ENCODE peak calls at places on chromosome 21, in six cellular contexts. One of them, this sample, is unnamed.

GRCh38 chr21:35940074-35940927 is 120.0 kb downstream of the SETD4 start:
- DNase-seq in prostate gland: peak
- DNase-seq in esophagus squamous epithelium: no peak
- DNase-seq in spleen: no peak
- DNase-seq in GM12891: peak
- DNase-seq in lower leg skin: peak
- DNase-seq in this sample: peak

GRCh38 chr21:17506936-17507335 is 5.9 kb upstream of the CXADR start:
- DNase-seq in esophagus squamous epithelium: no peak
- DNase-seq in lower leg skin: no peak
- DNase-seq in GM12891: no peak
- DNase-seq in spleen: no peak
- DNase-seq in prostate gland: no peak
- DNase-seq in this sample: no peak

GRCh38 chr21:31283025-31283424 is 61.0 kb downstream of the TIAM1 start:
- DNase-seq in lower leg skin: no peak
- DNase-seq in spleen: no peak
- DNase-seq in GM12891: no peak
- DNase-seq in esophagus squamous epithelium: no peak
- DNase-seq in prostate gland: no peak
- DNase-seq in this sample: peak

GRCh38 chr21:37257526-37257966 is 9.6 kb downstream of the VPS26C start:
- DNase-seq in spleen: peak
- DNase-seq in esophagus squamous epithelium: no peak
- DNase-seq in GM12891: no peak
- DNase-seq in lower leg skin: no peak
- DNase-seq in prostate gland: peak
- DNase-seq in this sample: peak

GRCh38 chr21:27149034-27149433 is 182.1 kb upstream of the ADAMTS5 start:
- DNase-seq in lower leg skin: no peak
- DNase-seq in prostate gland: no peak
- DNase-seq in spleen: no peak
- DNase-seq in GM12891: no peak
- DNase-seq in esophagus squamous epithelium: no peak
- DNase-seq in this sample: no peak

GRCh38 chr21:17427831-17428483 is 84.9 kb upstream of the CXADR start:
- DNase-seq in prostate gland: no peak
- DNase-seq in lower leg skin: no peak
- DNase-seq in GM12891: no peak
- DNase-seq in spleen: no peak
- DNase-seq in esophagus squamous epithelium: no peak
- DNase-seq in this sample: no peak

GRCh38 chr21:25456672-25457071 is 150.6 kb downstream of the MRPL39 start:
- DNase-seq in lower leg skin: no peak
- DNase-seq in spleen: no peak
- DNase-seq in prostate gland: no peak
- DNase-seq in esophagus squamous epithelium: no peak
- DNase-seq in GM12891: no peak
- DNase-seq in this sample: no peak

GRCh38 chr21:14545906-14546480 is at the start of gene SAMSN1:
- DNase-seq in esophagus squamous epithelium: peak
- DNase-seq in prostate gland: no peak
- DNase-seq in GM12891: no peak
- DNase-seq in spleen: peak
- DNase-seq in lower leg skin: peak
- DNase-seq in this sample: peak

GRCh38 chr21:28482657-28483056 is 510.0 kb downstream of the LTN1 start:
- DNase-seq in GM12891: no peak
- DNase-seq in esophagus squamous epithelium: no peak
- DNase-seq in lower leg skin: no peak
- DNase-seq in spleen: no peak
- DNase-seq in prostate gland: no peak
- DNase-seq in this sample: no peak

GRCh38 chr21:34612557-34612956 is 2.4 kb downstream of the RCAN1 start:
- DNase-seq in GM12891: no peak
- DNase-seq in spleen: no peak
- DNase-seq in prostate gland: no peak
- DNase-seq in esophagus squamous epithelium: no peak
- DNase-seq in lower leg skin: no peak
- DNase-seq in this sample: no peak

GRCh38 chr21:34613679-34614442 is 1.1 kb downstream of the RCAN1 start:
- DNase-seq in prostate gland: peak
- DNase-seq in esophagus squamous epithelium: no peak
- DNase-seq in lower leg skin: no peak
- DNase-seq in spleen: no peak
- DNase-seq in GM12891: no peak
- DNase-seq in this sample: peak

GRCh38 chr21:34615487-34615814 is 538 bp upstream of the RCAN1 start:
- DNase-seq in spleen: no peak
- DNase-seq in prostate gland: no peak
- DNase-seq in esophagus squamous epithelium: no peak
- DNase-seq in GM12891: no peak
- DNase-seq in lower leg skin: no peak
- DNase-seq in this sample: no peak

GRCh38 chr21:34614443-34614692 is 545 bp downstream of the RCAN1 start:
- DNase-seq in esophagus squamous epithelium: no peak
- DNase-seq in lower leg skin: no peak
- DNase-seq in GM12891: no peak
- DNase-seq in prostate gland: no peak
- DNase-seq in spleen: no peak
- DNase-seq in this sample: no peak

DNA sequence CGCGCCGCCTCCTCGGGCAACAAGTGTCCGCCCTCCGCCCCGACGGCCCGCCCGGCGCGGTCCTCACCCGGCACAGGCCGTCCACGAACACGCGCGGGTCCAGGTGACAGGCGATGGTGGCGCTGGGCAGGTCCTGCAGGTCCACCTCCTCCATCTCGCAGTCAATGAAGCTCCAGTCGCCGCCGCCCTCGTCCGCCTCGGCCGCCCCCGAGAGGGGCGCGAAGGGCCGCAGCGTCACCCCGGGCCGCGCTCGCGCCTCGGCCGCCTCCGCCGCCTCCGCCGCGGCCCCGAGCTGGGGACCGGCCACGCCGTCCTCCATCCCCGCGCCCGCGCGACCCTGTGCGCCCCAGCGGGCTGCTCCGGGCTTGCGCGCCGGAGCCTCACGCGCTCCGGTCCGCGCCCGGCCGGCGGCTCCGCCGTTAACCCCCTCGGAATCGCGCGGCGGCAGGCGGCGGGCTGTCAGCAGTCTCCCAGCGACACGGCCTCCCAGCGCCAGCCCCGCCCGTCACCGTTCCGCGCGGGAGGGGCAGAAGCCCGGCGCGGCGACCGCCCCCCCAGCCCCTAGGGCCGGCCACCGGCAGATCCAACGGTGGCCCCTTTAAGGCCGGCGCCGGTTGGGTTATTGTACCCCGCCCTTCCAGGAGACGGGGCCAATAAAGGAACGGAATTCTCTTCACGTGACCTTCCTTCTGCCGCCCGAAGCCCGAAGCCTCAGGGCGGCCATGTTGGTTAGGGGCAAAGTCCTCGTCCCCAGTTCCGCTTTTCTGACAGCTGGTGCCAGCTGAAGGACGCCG is at the start of gene RCAN1:
- DNase-seq in esophagus squamous epithelium: peak
- DNase-seq in spleen: peak
- DNase-seq in GM12891: peak
- DNase-seq in lower leg skin: peak
- DNase-seq in prostate gland: peak
- DNase-seq in this sample: peak
- TF ChIP-seq POLR2A in esophagus squamous epithelium: peak
- TF ChIP-seq POLR2A in spleen: no peak
- TF ChIP-seq POLR2A in GM12891: no peak
- TF ChIP-seq POLR2A in lower leg skin: no peak
- TF ChIP-seq POLR2A in prostate gland: no peak
- TF ChIP-seq POLR2A in this sample: peak

GRCh38 chr21:33578959-33579542 is 9.4 kb downstream of the DONSON start:
- DNase-seq in lower leg skin: no peak
- DNase-seq in spleen: no peak
- DNase-seq in GM12891: no peak
- DNase-seq in esophagus squamous epithelium: no peak
- DNase-seq in prostate gland: no peak
- DNase-seq in this sample: no peak

GRCh38 chr21:33572350-33572749 is 16.1 kb downstream of the DONSON start:
- DNase-seq in prostate gland: no peak
- DNase-seq in GM12891: no peak
- DNase-seq in spleen: no peak
- DNase-seq in lower leg skin: no peak
- DNase-seq in esophagus squamous epithelium: no peak
- DNase-seq in this sample: no peak

DNA sequence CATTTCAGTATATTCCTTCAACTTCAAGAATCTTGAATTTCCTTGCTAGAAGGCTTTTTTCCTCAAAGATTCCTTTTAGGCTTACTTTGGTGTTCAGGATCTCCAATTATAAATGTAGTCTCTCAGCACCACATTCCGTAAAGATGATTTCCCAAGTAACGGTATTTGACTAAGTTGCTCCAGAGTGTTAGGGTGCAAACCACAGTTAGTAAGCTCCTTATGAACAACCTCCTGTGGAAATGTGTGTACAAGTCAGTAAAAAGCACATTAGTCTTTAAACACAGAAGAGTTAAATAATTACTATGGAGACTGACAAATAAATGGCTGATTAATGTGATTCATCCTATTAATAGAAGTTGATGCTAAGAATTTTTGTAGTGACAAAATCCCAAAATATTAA is 10.3 kb downstream of the DONSON start:
- DNase-seq in lower leg skin: no peak
- DNase-seq in spleen: no peak
- DNase-seq in prostate gland: no peak
- DNase-seq in GM12891: no peak
- DNase-seq in esophagus squamous epithelium: no peak
- DNase-seq in this sample: no peak
- TF ChIP-seq POLR2A in lower leg skin: no peak
- TF ChIP-seq POLR2A in spleen: no peak
- TF ChIP-seq POLR2A in prostate gland: no peak
- TF ChIP-seq POLR2A in GM12891: no peak
- TF ChIP-seq POLR2A in esophagus squamous epithelium: no peak
- TF ChIP-seq POLR2A in this sample: no peak

GRCh38 chr21:44325386-44326271 is 13.6 kb downstream of the CFAP410 start:
- DNase-seq in GM12891: no peak
- DNase-seq in lower leg skin: no peak
- DNase-seq in spleen: no peak
- DNase-seq in esophagus squamous epithelium: no peak
- DNase-seq in prostate gland: no peak
- DNase-seq in this sample: no peak
- TF ChIP-seq POLR2A in GM12891: no peak
- TF ChIP-seq POLR2A in lower leg skin: no peak
- TF ChIP-seq POLR2A in spleen: no peak
- TF ChIP-seq POLR2A in esophagus squamous epithelium: no peak
- TF ChIP-seq POLR2A in prostate gland: no peak
- TF ChIP-seq POLR2A in this sample: no peak

GRCh38 chr21:19340303-19340702 is 936.7 kb upstream of the TMPRSS15 start:
- DNase-seq in esophagus squamous epithelium: no peak
- DNase-seq in prostate gland: no peak
- DNase-seq in lower leg skin: no peak
- DNase-seq in GM12891: no peak
- DNase-seq in spleen: no peak
- DNase-seq in this sample: no peak

GRCh38 chr21:19340954-19341353 is 937.4 kb upstream of the TMPRSS15 start:
- DNase-seq in spleen: no peak
- DNase-seq in esophagus squamous epithelium: no peak
- DNase-seq in GM12891: no peak
- DNase-seq in lower leg skin: no peak
- DNase-seq in prostate gland: no peak
- DNase-seq in this sample: no peak

GRCh38 chr21:19343711-19344110 is 940.1 kb upstream of the TMPRSS15 start:
- DNase-seq in GM12891: no peak
- DNase-seq in lower leg skin: no peak
- DNase-seq in spleen: no peak
- DNase-seq in esophagus squamous epithelium: no peak
- DNase-seq in prostate gland: no peak
- DNase-seq in this sample: no peak
- TF ChIP-seq POLR2A in GM12891: no peak
- TF ChIP-seq POLR2A in lower leg skin: no peak
- TF ChIP-seq POLR2A in spleen: no peak
- TF ChIP-seq POLR2A in esophagus squamous epithelium: no peak
- TF ChIP-seq POLR2A in prostate gland: no peak
- TF ChIP-seq POLR2A in this sample: no peak

GRCh38 chr21:43731891-43732711 is 13.2 kb downstream of the PDXK start:
- DNase-seq in prostate gland: no peak
- DNase-seq in esophagus squamous epithelium: no peak
- DNase-seq in GM12891: no peak
- DNase-seq in spleen: no peak
- DNase-seq in lower leg skin: no peak
- DNase-seq in this sample: no peak

GRCh38 chr21:43734131-43734634 is 15.3 kb downstream of the PDXK start:
- DNase-seq in prostate gland: peak
- DNase-seq in spleen: no peak
- DNase-seq in lower leg skin: no peak
- DNase-seq in GM12891: no peak
- DNase-seq in esophagus squamous epithelium: no peak
- DNase-seq in this sample: peak

GRCh38 chr21:43733529-43734071 is 14.7 kb downstream of the PDXK start:
- DNase-seq in spleen: no peak
- DNase-seq in GM12891: no peak
- DNase-seq in prostate gland: no peak
- DNase-seq in esophagus squamous epithelium: no peak
- DNase-seq in lower leg skin: no peak
- DNase-seq in this sample: peak

GRCh38 chr21:43733060-43733459 is 14.1 kb downstream of the PDXK start:
- DNase-seq in esophagus squamous epithelium: no peak
- DNase-seq in GM12891: no peak
- DNase-seq in prostate gland: no peak
- DNase-seq in lower leg skin: no peak
- DNase-seq in spleen: no peak
- DNase-seq in this sample: no peak

GRCh38 chr21:43731476-43731875 is 12.5 kb downstream of the PDXK start:
- DNase-seq in GM12891: no peak
- DNase-seq in spleen: no peak
- DNase-seq in prostate gland: no peak
- DNase-seq in lower leg skin: no peak
- DNase-seq in esophagus squamous epithelium: no peak
- DNase-seq in this sample: no peak
- TF ChIP-seq POLR2A in GM12891: no peak
- TF ChIP-seq POLR2A in spleen: no peak
- TF ChIP-seq POLR2A in prostate gland: no peak
- TF ChIP-seq POLR2A in lower leg skin: no peak
- TF ChIP-seq POLR2A in esophagus squamous epithelium: no peak
- TF ChIP-seq POLR2A in this sample: no peak

GRCh38 chr21:41234574-41234973 is 66.6 kb downstream of the BACE2 start:
- DNase-seq in esophagus squamous epithelium: no peak
- DNase-seq in prostate gland: no peak
- DNase-seq in spleen: no peak
- DNase-seq in lower leg skin: no peak
- DNase-seq in GM12891: no peak
- DNase-seq in this sample: no peak
- TF ChIP-seq POLR2A in esophagus squamous epithelium: no peak
- TF ChIP-seq POLR2A in prostate gland: no peak
- TF ChIP-seq POLR2A in spleen: no peak
- TF ChIP-seq POLR2A in lower leg skin: no peak
- TF ChIP-seq POLR2A in GM12891: no peak
- TF ChIP-seq POLR2A in this sample: no peak